ENCODE peak calls at places on chromosome 9, in six cellular contexts. H, M, J, S, Q and C are unnamed samples.

GRCh38 chr9:107870927-107871720 is 381.6 kb upstream of the KLF4 start:
- DNase-seq in S (no peak), M (no peak), Q (no peak), H (no peak), J (no peak), C (no peak)

GRCh38 chr9:109110326-109111014 is 9.3 kb downstream of the TMEM245 start:
- DNase-seq in M (no peak), S (no peak), H (no peak), Q (no peak), J (no peak), C (no peak)

GRCh38 chr9:130126721-130127429 is 45.3 kb upstream of the NCS1 start:
- DNase-seq in Q (no peak), J (no peak), M (no peak), H (no peak), S (no peak), C (no peak)

GRCh38 chr9:3992924-3993323 is 306.9 kb downstream of the GLIS3 start:
- DNase-seq in J (no peak), Q (no peak), M (no peak), H (no peak), S (no peak), C (no peak)

GRCh38 chr9:13975628-13976250 is 338.2 kb downstream of the NFIB start:
- DNase-seq in Q (no peak), M (no peak), J (no peak), S (no peak), H (no peak), C (no peak)

GRCh38 chr9:90107864-90108263 is 503.1 kb downstream of the GADD45G start:
- DNase-seq in H (no peak), Q (no peak), M (no peak), J (no peak), S (no peak), C (no peak)

GRCh38 chr9:118446962-118447490 is 742.8 kb downstream of the TLR4 start:
- DNase-seq in M (no peak), Q (no peak), H (no peak), J (no peak), S (no peak), C (no peak)

GRCh38 chr9:109329274-109330258 is 8.7 kb upstream of the EPB41L4B start:
- DNase-seq in H (peak; percentile 56), M (no peak), Q (no peak), J (peak; percentile 47), S (no peak), C (peak; percentile 96)

GRCh38 chr9:133352635-133353340 is 3.5 kb downstream of the SURF1 start:
- DNase-seq in S (no peak), H (no peak), J (no peak), M (no peak), Q (no peak), C (no peak)

GRCh38 chr9:70761139-70761538 is 346.7 kb upstream of the KLF9 start:
- DNase-seq in Q (no peak), M (no peak), H (no peak), J (no peak), S (no peak), C (no peak)

GRCh38 chr9:104795857-104796256 is 31.9 kb downstream of the NIPSNAP3B start:
- DNase-seq in H (no peak), Q (no peak), M (no peak), J (no peak), S (no peak), C (no peak)

GRCh38 chr9:38024036-38024681 is 44.9 kb downstream of the SHB start:
- DNase-seq in H (no peak), Q (no peak), M (no peak), S (peak; percentile 25), J (no peak), C (peak; percentile 84)

GRCh38 chr9:89723696-89724095 is 118.9 kb downstream of the GADD45G start:
- DNase-seq in Q (no peak), S (no peak), M (no peak), H (no peak), J (no peak), C (no peak)

GRCh38 chr9:81861644-81862043 is 66.6 kb upstream of the SPATA31D4 start:
- DNase-seq in H (no peak), M (no peak), S (no peak), Q (no peak), J (no peak), C (peak; percentile 65)

GRCh38 chr9:13139641-13140171 is 139.8 kb downstream of the MPDZ start:
- DNase-seq in H (no peak), J (peak; percentile 13), S (peak; percentile 44), M (no peak), Q (no peak), C (no peak)

GRCh38 chr9:107542401-107542800 is 52.8 kb upstream of the KLF4 start:
- DNase-seq in J (no peak), H (no peak), S (no peak), Q (no peak), M (no peak), C (no peak)

GRCh38 chr9:36802171-36802920 is 229.7 kb downstream of the MELK start:
- DNase-seq in Q (no peak), S (peak; percentile 42), H (no peak), M (no peak), J (no peak), C (no peak)

GRCh38 chr9:96495341-96495740 is 45.4 kb downstream of the HABP4 start:
- DNase-seq in Q (no peak), S (no peak), J (no peak), M (no peak), H (no peak), C (no peak)

GRCh38 chr9:77897292-77897691 is 134.3 kb downstream of the GNAQ start:
- DNase-seq in M (no peak), Q (no peak), H (no peak), S (no peak), J (peak; percentile 32), C (no peak)

GRCh38 chr9:124486778-124487490 is 20.3 kb downstream of the NR5A1 start:
- DNase-seq in M (no peak), Q (no peak), J (no peak), S (no peak), H (no peak), C (no peak)

GRCh38 chr9:2241875-2242741 is 227.0 kb downstream of the SMARCA2 start:
- DNase-seq in H (peak; percentile 72), Q (peak; percentile 74), M (no peak), J (peak; percentile 84), S (peak; percentile 77), C (peak; percentile 54)

GRCh38 chr9:123039617-123040219 is 6.3 kb downstream of the GPR21 start:
- DNase-seq in J (no peak), Q (no peak), M (no peak), H (no peak), S (no peak), C (no peak)

GRCh38 chr9:95316794-95317118 is 753 bp downstream of the FANCC start:
- DNase-seq in M (no peak), H (peak; percentile 50), S (no peak), Q (peak; percentile 52), J (peak; percentile 90), C (no peak)

GRCh38 chr9:129406278-129407225 is 214.3 kb downstream of the C9orf50 start:
- DNase-seq in H (no peak), Q (no peak), J (peak; percentile 70), M (no peak), S (no peak), C (no peak)